ENCODE peak calls at places on chromosomes 2 and 18, in seven cellular contexts. G is uterus, I is smooth muscle cell of the brain vasculature, K is LoVo, V is endodermal cell, C is GM23248, D is T-cell. Q is an unnamed sample.

GRCh38 chr2:105134076-105134475 is 96.2 kb downstream of the MRPS9 start:
- DNase-seq in G (no peak), I (no peak), K (no peak), V (no peak), C (peak), D (no peak), Q (no peak)

GRCh38 chr2:164009801-164010337 is 274.1 kb upstream of the FIGN start:
- DNase-seq in G (no peak), I (no peak), K (no peak), V (no peak), C (no peak), D (no peak), Q (no peak)

GRCh38 chr2:73255007-73255644 is 21.0 kb downstream of the CCT7 start:
- DNase-seq in G (no peak), I (no peak), K (no peak), V (peak), C (no peak), D (no peak), Q (no peak)

GRCh38 chr2:27202829-27203228 is 9.0 kb upstream of the ATRAID start:
- DNase-seq in G (no peak), I (no peak), K (no peak), V (no peak), C (peak), D (no peak), Q (no peak)

GRCh38 chr18:48563027-48563426 is 24.2 kb downstream of the CTIF start:
- DNase-seq in G (no peak), I (no peak), K (no peak), V (peak), C (peak), D (no peak), Q (no peak)

GRCh38 chr2:45823723-45824206 is 172.3 kb downstream of the PRKCE start:
- DNase-seq in G (peak), I (no peak), K (no peak), V (no peak), C (peak), D (no peak), Q (no peak)

GRCh38 chr2:240588669-240589068 is 2.1 kb downstream of the CAPN10 start:
- DNase-seq in G (no peak), I (no peak), K (no peak), V (no peak), C (no peak), D (no peak), Q (no peak)

GRCh38 chr2:19033240-19033639 is 325.2 kb downstream of the OSR1 start:
- DNase-seq in G (no peak), I (no peak), K (no peak), V (no peak), C (no peak), D (no peak), Q (no peak)

GRCh38 chr2:234967201-234967873 is 15.5 kb downstream of the SH3BP4 start:
- DNase-seq in G (no peak), I (no peak), K (no peak), V (peak), C (no peak), D (no peak), Q (no peak)

GRCh38 chr2:100989666-100990065 is 12.4 kb upstream of the RPL31 start:
- DNase-seq in G (no peak), I (no peak), K (no peak), V (no peak), C (no peak), D (no peak), Q (no peak)

GRCh38 chr2:120108049-120108448 is 95.2 kb downstream of the EPB41L5 start:
- DNase-seq in G (no peak), I (peak), K (peak), V (no peak), C (peak), D (no peak), Q (no peak)

GRCh38 chr2:44560352-44560751 is 198.6 kb downstream of the CAMKMT start:
- DNase-seq in G (no peak), I (no peak), K (no peak), V (no peak), C (peak), D (no peak), Q (no peak)

GRCh38 chr2:23588788-23589187 is 203.8 kb downstream of the KLHL29 start:
- DNase-seq in G (no peak), I (no peak), K (no peak), V (no peak), C (no peak), D (no peak), Q (no peak)

GRCh38 chr2:197461073-197461472 is 7.7 kb downstream of the COQ10B start:
- DNase-seq in G (no peak), I (no peak), K (peak), V (no peak), C (peak), D (no peak), Q (no peak)

GRCh38 chr2:240966457-240966905 is 31.9 kb upstream of the SNED1 start:
- DNase-seq in G (no peak), I (no peak), K (no peak), V (no peak), C (no peak), D (no peak), Q (no peak)

GRCh38 chr2:86603892-86604291 is 19.8 kb downstream of the RNF103 start:
- DNase-seq in G (no peak), I (no peak), K (no peak), V (no peak), C (no peak), D (no peak), Q (no peak)

GRCh38 chr2:29697715-29698114 is 223.7 kb downstream of the ALK start:
- DNase-seq in G (no peak), I (no peak), K (no peak), V (no peak), C (no peak), D (no peak), Q (no peak)

GRCh38 chr2:166665991-166666940 is 172.2 kb upstream of the SCN7A start:
- DNase-seq in G (no peak), I (no peak), K (no peak), V (no peak), C (peak), D (no peak), Q (no peak)

GRCh38 chr2:43110442-43110871 is 115.9 kb downstream of the ZFP36L2 start:
- DNase-seq in G (peak), I (no peak), K (no peak), V (peak), C (peak), D (no peak), Q (no peak)

GRCh38 chr2:29450823-29451222 is 335.6 kb downstream of the CLIP4 start:
- DNase-seq in G (no peak), I (no peak), K (no peak), V (no peak), C (no peak), D (no peak), Q (no peak)

GRCh38 chr2:216571909-216572513 is 61.2 kb upstream of the IGFBP2 start:
- DNase-seq in G (no peak), I (no peak), K (no peak), V (no peak), C (no peak), D (no peak), Q (no peak)

GRCh38 chr2:168939061-168939460 is 38.0 kb downstream of the G6PC2 start:
- DNase-seq in G (no peak), I (no peak), K (no peak), V (no peak), C (no peak), D (no peak), Q (no peak)

GRCh38 chr2:203706403-203706802 is at the start of gene CD28:
- DNase-seq in G (no peak), I (no peak), K (no peak), V (no peak), C (no peak), D (peak), Q (peak)

GRCh38 chr2:47028846-47029560 is 113.4 kb upstream of the MCFD2 start:
- DNase-seq in G (no peak), I (no peak), K (no peak), V (no peak), C (no peak), D (no peak), Q (no peak)

GRCh38 chr18:8235916-8236315 is 373.3 kb upstream of the RAB12 start:
- DNase-seq in G (no peak), I (no peak), K (no peak), V (no peak), C (no peak), D (no peak), Q (no peak)

GRCh38 chr2:26735096-26735495 is 29.0 kb upstream of the SLC35F6 start:
- DNase-seq in G (no peak), I (peak), K (no peak), V (no peak), C (peak), D (no peak), Q (no peak)

GRCh38 chr18:77512152-77512551 is 262.5 kb downstream of the GALR1 start:
- DNase-seq in G (no peak), I (no peak), K (no peak), V (no peak), C (no peak), D (no peak), Q (no peak)